ENCODE peak calls at places on chromosomes 12 and 14, in nine cellular contexts. F, L, B, V, G, C, S, D and N are unnamed samples.

GRCh38 chr12:76883151-76883550 is 4.3 kb upstream of the CSRP2 start:
- DNase-seq in F (no peak), L (peak), B (no peak), V (no peak), G (no peak), C (no peak), S (peak), D (no peak), N (no peak)

GRCh38 chr12:46500673-46501072 is 128.1 kb upstream of the SLC38A2 start:
- DNase-seq in F (no peak), L (no peak), B (no peak), V (no peak), G (no peak), C (no peak), S (no peak), D (no peak), N (no peak)

GRCh38 chr12:131641315-131641714 is 69.6 kb upstream of the SFSWAP start:
- DNase-seq in F (no peak), L (no peak), B (no peak), V (no peak), G (no peak), C (no peak), S (no peak), D (no peak), N (no peak)

GRCh38 chr14:90579088-90579487 is 182.3 kb downstream of the CALM1 start:
- DNase-seq in F (no peak), L (no peak), B (no peak), V (no peak), G (no peak), C (peak), S (no peak), D (no peak), N (no peak)

GRCh38 chr12:107912421-107913004 is 138.0 kb downstream of the ASCL4 start:
- DNase-seq in F (peak), L (peak), B (no peak), V (peak), G (peak), C (no peak), S (no peak), D (no peak), N (no peak)

GRCh38 chr12:127178039-127178438 is 1088.9 kb upstream of the TMEM132C start:
- DNase-seq in F (no peak), L (no peak), B (no peak), V (no peak), G (no peak), C (no peak), S (no peak), D (no peak), N (no peak)

GRCh38 chr12:11652351-11653040 is 3.0 kb downstream of the ETV6 start:
- DNase-seq in F (peak), L (peak), B (no peak), V (peak), G (no peak), C (peak), S (peak), D (no peak), N (no peak)

GRCh38 chr12:108668532-108668931 is 34.8 kb upstream of the SELPLG start:
- DNase-seq in F (no peak), L (peak), B (no peak), V (no peak), G (no peak), C (no peak), S (no peak), D (no peak), N (no peak)

GRCh38 chr12:116529048-116529447 is 30.1 kb upstream of the MAP1LC3B2 start:
- DNase-seq in F (no peak), L (peak), B (no peak), V (no peak), G (no peak), C (no peak), S (no peak), D (no peak), N (peak)

GRCh38 chr14:104385189-104386135 is 194.1 kb upstream of the C14orf180 start:
- DNase-seq in F (no peak), L (no peak), B (no peak), V (no peak), G (no peak), C (peak), S (no peak), D (no peak), N (peak)

GRCh38 chr12:24025153-24025798 is 75.8 kb upstream of the SOX5 start:
- DNase-seq in F (no peak), L (no peak), B (no peak), V (no peak), G (no peak), C (no peak), S (no peak), D (no peak), N (no peak)

GRCh38 chr12:116524964-116525379 is 34.2 kb upstream of the MAP1LC3B2 start:
- DNase-seq in F (no peak), L (peak), B (no peak), V (no peak), G (no peak), C (no peak), S (no peak), D (no peak), N (no peak)

GRCh38 chr12:114733919-114734318 is 49.9 kb upstream of the TBX3 start:
- DNase-seq in F (no peak), L (no peak), B (no peak), V (no peak), G (no peak), C (no peak), S (no peak), D (no peak), N (no peak)

GRCh38 chr12:75933136-75933535 is 98.4 kb downstream of the PHLDA1 start:
- DNase-seq in F (no peak), L (peak), B (no peak), V (no peak), G (no peak), C (no peak), S (peak), D (peak), N (no peak)

GRCh38 chr14:91533623-91534022 is 23.5 kb upstream of the PPP4R3A start:
- DNase-seq in F (no peak), L (no peak), B (no peak), V (no peak), G (no peak), C (no peak), S (no peak), D (no peak), N (no peak)

GRCh38 chr12:34209259-34209835 is 187.1 kb downstream of the ALG10 start:
- DNase-seq in F (no peak), L (no peak), B (no peak), V (no peak), G (no peak), C (no peak), S (no peak), D (no peak), N (no peak)

GRCh38 chr14:71076472-71076871 is 169.2 kb downstream of the PCNX1 start:
- DNase-seq in F (no peak), L (no peak), B (no peak), V (no peak), G (no peak), C (no peak), S (no peak), D (no peak), N (no peak)

GRCh38 chr12:121284551-121285390 is 11.7 kb downstream of the CAMKK2 start:
- DNase-seq in F (no peak), L (peak), B (no peak), V (no peak), G (no peak), C (no peak), S (no peak), D (no peak), N (no peak)

GRCh38 chr12:98745578-98746391 is 100.7 kb downstream of the APAF1 start:
- DNase-seq in F (peak), L (peak), B (no peak), V (no peak), G (no peak), C (no peak), S (peak), D (no peak), N (no peak)

GRCh38 chr12:100154472-100155247 is 12.0 kb upstream of the BLTP3B start:
- DNase-seq in F (peak), L (peak), B (no peak), V (peak), G (peak), C (peak), S (peak), D (no peak), N (peak)

GRCh38 chr14:32217301-32217700 is 14.2 kb upstream of the RNU6-8 start:
- DNase-seq in F (peak), L (no peak), B (no peak), V (peak), G (no peak), C (no peak), S (no peak), D (no peak), N (no peak)

GRCh38 chr12:113249546-113249945 is 28.3 kb downstream of the TPCN1 start:
- DNase-seq in F (no peak), L (no peak), B (no peak), V (no peak), G (no peak), C (peak), S (no peak), D (no peak), N (no peak)

GRCh38 chr14:91899777-91900176 is 32.4 kb upstream of the TC2N start:
- DNase-seq in F (no peak), L (peak), B (no peak), V (no peak), G (no peak), C (no peak), S (no peak), D (no peak), N (no peak)

GRCh38 chr14:81710232-81710845 is 176.7 kb upstream of the SEL1L start:
- DNase-seq in F (peak), L (peak), B (no peak), V (peak), G (peak), C (no peak), S (peak), D (peak), N (no peak)